ENCODE peak calls at places on chromosomes 4 and X, in four cellular contexts. Y is AG10803, M is astrocyte, D is GM12865. N is an unnamed sample.

GRCh38 chrX:136028383-136028984 is 43.2 kb downstream of the SLC9A6 start:
- DNase-seq in Y (peak), M (peak), D (peak), N (no peak)

GRCh38 chr4:71406459-71406963 is 67.7 kb downstream of the SLC4A4 start:
- DNase-seq in Y (peak), M (peak), D (no peak), N (no peak)

GRCh38 chr4:149951501-149951900 is 126.7 kb upstream of the DCLK2 start:
- DNase-seq in Y (no peak), M (no peak), D (no peak), N (no peak)

GRCh38 chrX:2784026-2784425 is 32.2 kb downstream of the XG start:
- DNase-seq in Y (peak), M (no peak), D (no peak), N (no peak)

GRCh38 chr4:95571577-95571976 is 22.8 kb upstream of the UNC5C start:
- DNase-seq in Y (no peak), M (no peak), D (no peak), N (no peak)

GRCh38 chrX:77009691-77010090 is 437.5 kb upstream of the FGF16 start:
- DNase-seq in Y (peak), M (peak), D (no peak), N (no peak)

GRCh38 chr4:149279790-149280189 is 535.9 kb downstream of the IQCM start:
- DNase-seq in Y (peak), M (peak), D (no peak), N (no peak)

GRCh38 chrX:109270580-109271484 is 211.1 kb downstream of the GUCY2F start:
- DNase-seq in Y (no peak), M (peak), D (peak), N (peak)

GRCh38 chr4:47817275-47817674 is 20.6 kb downstream of the CORIN start:
- DNase-seq in Y (no peak), M (no peak), D (no peak), N (no peak)

GRCh38 chr4:135249006-135249405 is 1047.4 kb upstream of the PABPC4L start:
- DNase-seq in Y (no peak), M (no peak), D (no peak), N (no peak)

GRCh38 chrX:13180807-13181206 is 136.4 kb upstream of the FAM9C start:
- DNase-seq in Y (peak), M (peak), D (no peak), N (no peak)

GRCh38 chr4:53816561-53816960 is 225.3 kb upstream of the LNX1 start:
- DNase-seq in Y (peak), M (no peak), D (no peak), N (no peak)

GRCh38 chr4:185128272-185129119 is 14.6 kb upstream of the SLC25A4 start:
- DNase-seq in Y (no peak), M (peak), D (no peak), N (peak)

GRCh38 chrX:150489359-150490015 is 78.9 kb upstream of the MTM1 start:
- DNase-seq in Y (no peak), M (peak), D (no peak), N (no peak)

GRCh38 chr4:73589261-73589847 is 30.9 kb downstream of the RASSF6 start:
- DNase-seq in Y (peak), M (peak), D (peak), N (no peak)

GRCh38 chr4:142959156-142959555 is 113.1 kb upstream of the INPP4B start:
- DNase-seq in Y (peak), M (peak), D (no peak), N (no peak)

GRCh38 chrX:11193035-11193469 is 81.9 kb downstream of the HCCS start:
- DNase-seq in Y (peak), M (peak), D (no peak), N (no peak)

GRCh38 chr4:173680278-173680677 is 150.2 kb upstream of the HAND2 start:
- DNase-seq in Y (no peak), M (no peak), D (no peak), N (no peak)

GRCh38 chr4:24411299-24411698 is 173.1 kb downstream of the DHX15 start:
- DNase-seq in Y (no peak), M (no peak), D (no peak), N (no peak)

GRCh38 chrX:154594491-154594890 is 9.6 kb downstream of the CTAG1A start:
- DNase-seq in Y (no peak), M (no peak), D (no peak), N (no peak)

GRCh38 chrX:154597221-154597620 is 12.3 kb downstream of the CTAG1A start:
- DNase-seq in Y (no peak), M (no peak), D (no peak), N (no peak)

GRCh38 chrX:154595559-154595958 is 10.6 kb downstream of the CTAG1A start:
- DNase-seq in Y (peak), M (peak), D (no peak), N (no peak)

GRCh38 chrX:154598656-154599055 is 13.7 kb downstream of the CTAG1A start:
- DNase-seq in Y (no peak), M (no peak), D (no peak), N (no peak)

DNA sequence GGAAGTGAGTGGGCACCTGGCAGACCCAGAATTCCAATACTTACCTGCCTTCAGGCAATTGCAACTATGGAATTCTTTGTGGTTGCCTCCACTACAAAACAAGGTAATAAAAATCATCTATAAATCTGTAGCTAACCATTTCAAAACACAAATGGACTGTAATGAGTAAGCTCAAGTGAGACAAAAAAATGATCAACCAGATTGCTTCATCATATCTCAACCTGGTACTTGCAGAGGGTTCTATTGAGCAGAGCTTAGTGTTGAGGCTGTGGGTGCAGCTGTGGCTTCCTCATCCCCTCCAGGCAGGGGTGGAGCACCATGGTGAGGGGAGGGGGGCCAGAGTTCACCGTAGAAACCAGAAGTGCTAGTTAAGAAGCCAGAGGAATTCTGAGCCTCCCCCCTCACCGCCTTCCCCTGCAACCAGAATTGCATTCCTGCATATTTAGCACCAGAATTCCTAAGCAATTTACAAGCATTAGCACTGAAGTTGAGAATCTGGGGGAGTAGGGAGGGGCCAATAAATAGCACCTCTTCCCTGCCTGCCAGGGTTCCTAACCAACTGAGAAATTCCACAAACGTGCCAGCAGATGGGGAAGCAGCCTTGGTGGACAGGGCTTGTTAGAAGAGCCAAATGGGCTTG is 11.5 kb downstream of the CTAG1A start:
- DNase-seq in Y (peak), M (peak), D (no peak), N (no peak)
- TF ChIP-seq CTCF in Y (peak), M (no peak), D (no peak), N (no peak)

GRCh38 chrX:65196758-65197371 is 220.6 kb upstream of the ZC4H2 start:
- DNase-seq in Y (no peak), M (no peak), D (peak), N (peak)
- TF ChIP-seq CTCF in Y (no peak), M (no peak), D (no peak), N (no peak)

GRCh38 chr4:38728651-38729141 is 54.1 kb downstream of the TLR10 start:
- DNase-seq in Y (no peak), M (no peak), D (no peak), N (no peak)
- TF ChIP-seq CTCF in Y (no peak), M (no peak), D (no peak), N (no peak)

GRCh38 chr4:1887065-1887464 is 15.9 kb downstream of the NSD2 start:
- DNase-seq in Y (no peak), M (no peak), D (no peak), N (no peak)

GRCh38 chr4:1883583-1883982 is 12.4 kb downstream of the NSD2 start:
- DNase-seq in Y (no peak), M (no peak), D (no peak), N (no peak)

GRCh38 chr4:1881709-1882108 is 10.5 kb downstream of the NSD2 start:
- DNase-seq in Y (no peak), M (no peak), D (no peak), N (no peak)

GRCh38 chr4:1882850-1883271 is 11.7 kb downstream of the NSD2 start:
- DNase-seq in Y (no peak), M (no peak), D (no peak), N (no peak)

DNA sequence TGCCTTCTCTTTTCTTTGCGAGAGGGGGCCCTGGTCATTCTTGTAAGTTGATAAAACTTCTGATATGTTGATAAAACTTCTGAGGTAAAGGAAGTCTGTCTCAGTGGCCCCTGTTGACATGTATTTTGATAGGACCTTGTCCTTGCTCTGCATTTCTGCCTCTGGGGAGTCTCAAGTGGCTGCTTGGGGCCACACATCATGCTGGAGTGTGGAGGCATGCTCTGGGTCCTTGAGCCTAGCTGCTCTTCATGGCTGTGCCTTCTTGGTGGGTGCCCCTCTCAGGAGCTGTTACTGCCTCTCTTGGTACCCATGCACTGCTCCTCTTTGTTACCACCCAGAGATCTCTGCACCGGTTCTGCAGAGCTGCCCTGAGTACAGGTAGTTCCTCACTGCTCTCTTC is 14.2 kb downstream of the NSD2 start:
- DNase-seq in Y (no peak), M (no peak), D (no peak), N (no peak)
- TF ChIP-seq CTCF in Y (no peak), M (no peak), D (no peak), N (no peak)

DNA sequence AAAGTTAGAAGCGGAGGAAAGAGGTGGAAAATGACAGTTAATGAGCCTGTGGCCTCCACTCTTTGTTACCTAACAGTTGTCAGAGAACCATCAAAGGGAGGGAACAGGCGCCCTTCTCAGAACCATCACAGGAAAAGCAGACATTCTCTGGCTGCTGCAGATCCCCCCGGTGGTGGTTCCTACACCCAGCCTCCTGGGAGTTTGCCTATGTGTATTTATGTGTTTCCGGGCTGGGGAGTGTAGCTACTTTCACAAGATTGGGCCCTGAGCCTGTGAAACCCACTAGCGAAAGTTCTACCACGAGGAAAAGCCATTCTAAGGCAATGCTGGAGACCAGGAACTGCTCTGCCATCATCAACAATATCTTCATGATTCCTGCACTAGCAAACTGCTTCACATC is 52.7 kb upstream of the BCOR start:
- DNase-seq in Y (no peak), M (no peak), D (no peak), N (no peak)
- TF ChIP-seq CTCF in Y (no peak), M (no peak), D (no peak), N (no peak)

GRCh38 chr4:176001171-176002006 is 64.3 kb upstream of the WDR17 start:
- DNase-seq in Y (peak), M (peak), D (no peak), N (no peak)
- TF ChIP-seq CTCF in Y (no peak), M (no peak), D (no peak), N (no peak)

DNA sequence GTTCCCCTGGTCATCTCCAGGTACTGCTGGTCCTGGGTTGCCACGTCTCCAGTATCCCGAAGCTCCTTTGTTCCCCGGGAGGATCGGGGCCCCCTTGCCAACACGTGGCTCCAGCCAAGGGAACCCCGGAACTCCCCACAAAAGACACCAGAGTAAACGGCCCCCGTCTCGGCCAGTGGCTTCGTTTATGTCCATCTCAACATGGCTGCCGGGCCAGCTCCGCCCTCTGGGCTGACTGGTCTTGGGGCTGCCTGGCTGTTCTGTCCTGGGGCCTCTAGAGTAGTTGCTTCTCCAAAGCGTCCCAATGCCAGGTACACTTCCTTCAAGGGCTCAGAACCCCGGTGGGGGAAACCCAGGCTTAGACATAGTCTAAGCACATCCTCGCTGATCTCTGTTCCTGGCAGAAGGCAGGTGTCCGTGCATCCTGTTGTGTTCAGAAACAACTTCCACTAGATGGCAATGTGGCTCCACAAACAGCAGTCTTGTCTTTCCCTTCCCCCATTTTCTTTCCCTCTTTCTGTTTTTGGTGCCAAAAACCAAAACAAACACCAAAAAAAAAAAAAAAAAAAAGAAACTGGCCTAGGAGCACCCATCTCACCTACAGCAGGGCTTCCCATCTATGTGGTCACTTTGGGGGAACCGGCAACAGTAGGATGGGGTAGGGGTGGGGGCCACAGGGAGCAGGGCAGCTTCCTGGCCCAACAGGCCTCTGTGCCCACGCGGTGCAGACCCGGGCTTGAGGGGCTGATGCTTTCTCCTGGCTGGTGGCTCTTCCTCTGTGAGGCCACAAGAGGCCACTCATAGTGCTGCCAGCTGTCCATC is 35.3 kb downstream of the NBDY start:
- DNase-seq in Y (peak), M (peak), D (peak), N (peak)
- TF ChIP-seq CTCF in Y (peak), M (peak), D (peak), N (peak)

DNA sequence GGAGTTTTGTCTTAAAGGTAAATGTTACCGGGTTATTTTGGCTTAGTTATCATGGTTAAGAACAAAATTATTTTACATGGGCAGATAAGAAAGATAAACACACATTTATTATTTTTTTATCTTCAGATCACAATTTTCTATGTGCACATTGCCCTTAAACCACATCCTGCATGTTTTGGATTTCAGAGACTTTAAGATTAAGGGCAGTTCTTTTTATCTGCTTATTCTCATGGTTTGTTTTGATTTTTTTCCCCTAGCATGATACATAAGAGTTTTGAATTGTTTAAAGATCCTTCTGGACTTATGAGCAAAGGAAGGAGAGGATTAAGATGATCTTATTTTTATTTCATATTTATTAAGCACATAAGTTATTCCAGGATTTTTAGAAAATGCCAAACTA is 190.1 kb upstream of the BMP3 start:
- DNase-seq in Y (no peak), M (peak), D (no peak), N (no peak)
- TF ChIP-seq CTCF in Y (no peak), M (no peak), D (no peak), N (no peak)

GRCh38 chr4:109294006-109294405 is 8.5 kb downstream of the COL25A1 start:
- DNase-seq in Y (no peak), M (no peak), D (peak), N (peak)
- TF ChIP-seq CTCF in Y (peak), M (peak), D (peak), N (peak)

GRCh38 chrX:30635630-30636029 is 17.6 kb upstream of the GK start:
- DNase-seq in Y (no peak), M (no peak), D (no peak), N (no peak)
- TF ChIP-seq CTCF in Y (peak), M (peak), D (peak), N (peak)

N was measured in activated CD8-positive, alpha-beta T cell treated with anti-CD3 and anti-CD28 coated beads for 36 hours.